ENCODE peak calls at places on chromosomes 1 and 21, in nine cellular contexts. R is breast epithelium, Y is tibial nerve, X is ovary, N is adrenal gland, B is endothelial cell of umbilical vein, V is stomach, U is body of pancreas, D is heart left ventricle. T is an unnamed sample.

GRCh38 chr21:37863842-37864241 is 52.4 kb downstream of the KCNJ6 start:
- DNase-seq in B (no peak), V (no peak), U (no peak), Y (no peak), D (no peak), X (no peak), R (no peak), N (no peak), T (no peak)

GRCh38 chr1:101004666-101005065 is 20.9 kb downstream of the DPH5 start:
- DNase-seq in B (no peak), V (no peak), D (no peak), U (no peak), N (no peak), X (no peak), R (no peak), Y (no peak), T (no peak)

GRCh38 chr1:228902781-228903572 is 167.7 kb downstream of the RHOU start:
- DNase-seq in X (peak; percentile 88), R (peak; percentile 90), B (peak; percentile 99), V (peak; percentile 89), N (peak; percentile 93), U (peak; percentile 88), D (peak; percentile 72), Y (peak; percentile 82), T (peak; percentile 80)

GRCh38 chr21:14591882-14592281 is 45.8 kb upstream of the SAMSN1 start:
- DNase-seq in X (no peak), R (no peak), N (peak; percentile 26), U (no peak), B (peak; percentile 58), V (peak; percentile 50), D (no peak), Y (no peak), T (peak; percentile 16)

GRCh38 chr1:245277276-245277675 is 122.5 kb downstream of the KIF26B start:
- DNase-seq in N (no peak), B (no peak), U (no peak), Y (no peak), V (peak; percentile 69), D (no peak), X (no peak), R (no peak), T (no peak)

GRCh38 chr1:201506573-201507567 is at the start of gene CSRP1:
- DNase-seq in X (peak; percentile 93), N (peak; percentile 79), D (peak; percentile 93), Y (peak; percentile 75), V (peak; percentile 90), B (peak; percentile 74), R (peak; percentile 90), U (peak; percentile 89), T (peak; percentile 83)

GRCh38 chr1:19209439-19209989 is 552 bp downstream of the UBR4 start:
- DNase-seq in R (no peak), B (peak; percentile 48), N (peak; percentile 42), D (peak; percentile 37), X (no peak), V (peak; percentile 41), U (peak; percentile 42), Y (peak; percentile 18), T (peak; percentile 56)

GRCh38 chr1:201559679-201560162 is 20.8 kb downstream of the NAV1 start:
- DNase-seq in U (peak; percentile 81), V (peak; percentile 81), N (peak; percentile 83), D (peak; percentile 87), Y (peak; percentile 55), B (peak; percentile 82), R (peak; percentile 82), X (peak; percentile 82), T (peak; percentile 91)

GRCh38 chr1:14298806-14299205 is 299.7 kb upstream of the KAZN start:
- DNase-seq in B (no peak), N (no peak), D (no peak), R (no peak), X (no peak), V (no peak), Y (no peak), U (no peak), T (no peak)

GRCh38 chr1:40783001-40783905 is at the start of gene KCNQ4:
- DNase-seq in D (peak; percentile 71), U (peak; percentile 61), X (peak; percentile 68), N (peak; percentile 56), Y (no peak), B (no peak), V (peak; percentile 77), R (peak; percentile 62), T (peak; percentile 54)

GRCh38 chr1:242847390-242847993 is 323.0 kb upstream of the PLD5 start:
- DNase-seq in N (no peak), Y (no peak), D (no peak), B (peak; percentile 2), X (no peak), R (no peak), U (no peak), V (no peak), T (no peak)

GRCh38 chr1:43285269-43285986 is at the start of gene C1orf210:
- DNase-seq in R (peak; percentile 89), X (no peak), B (no peak), V (peak; percentile 94), Y (no peak), N (no peak), D (peak; percentile 5), U (peak; percentile 95), T (no peak)

GRCh38 chr1:22673486-22674409 is 20.7 kb downstream of the C1QB start:
- DNase-seq in N (peak; percentile 63), U (peak; percentile 35), B (peak; percentile 74), X (no peak), Y (peak; percentile 26), D (no peak), V (peak; percentile 48), R (no peak), T (peak; percentile 77)

GRCh38 chr1:209858561-209859103 is 30.9 kb downstream of the UTP25 start:
- DNase-seq in B (no peak), U (no peak), X (no peak), Y (no peak), N (no peak), V (no peak), D (no peak), R (no peak), T (no peak)

GRCh38 chr1:226569879-226570547 is 21.4 kb downstream of the STUM start:
- DNase-seq in Y (no peak), D (no peak), B (no peak), V (no peak), N (no peak), X (no peak), U (no peak), R (no peak), T (no peak)

DNA sequence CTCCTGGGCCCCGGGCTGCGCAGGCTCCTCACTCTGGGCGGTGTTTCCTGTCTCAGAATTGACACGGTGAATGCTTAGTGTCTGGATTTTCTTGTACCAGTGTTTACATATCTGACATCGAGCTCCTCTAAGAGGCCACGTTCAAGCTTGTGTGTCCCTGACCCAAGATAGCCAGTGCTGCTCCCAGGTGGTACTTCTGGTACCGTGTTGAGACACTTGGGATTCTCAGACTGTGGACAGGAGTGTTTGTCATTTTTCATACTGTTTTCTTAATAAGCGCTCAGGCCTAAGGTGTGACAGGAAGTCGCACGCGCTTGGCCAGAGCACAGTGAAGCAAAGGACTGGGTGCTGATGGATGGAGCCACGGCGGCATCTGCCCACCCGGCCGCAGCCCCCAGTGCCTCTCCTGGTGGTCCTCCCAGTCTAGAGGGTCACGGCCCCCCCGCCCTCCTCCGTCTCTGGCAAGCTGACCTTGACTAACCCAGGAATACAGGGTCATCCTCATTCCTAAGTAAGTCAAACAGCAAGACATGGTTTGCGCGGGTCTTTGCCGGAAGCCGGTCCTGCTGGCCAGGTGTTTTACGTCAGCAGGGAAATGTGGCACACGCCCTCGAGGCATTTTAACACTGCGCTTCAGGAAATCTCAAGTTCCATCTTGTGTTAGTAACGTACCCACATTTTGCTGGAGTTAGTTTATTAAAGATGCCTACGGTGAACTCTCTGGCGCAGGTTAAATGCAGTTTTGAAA is 8.0 kb downstream of the PEX10 start:
- DNase-seq in D (no peak), U (no peak), B (no peak), Y (no peak), R (no peak), V (no peak), X (no peak), N (no peak), T (no peak)
- TF ChIP-seq POLR2A in D (no peak), U (no peak), B (no peak), Y (no peak), R (no peak), V (no peak), X (no peak), N (no peak), T (no peak)

GRCh38 chr1:3009556-3009955 is 11.7 kb upstream of the ACTRT2 start:
- DNase-seq in B (no peak), Y (no peak), V (no peak), R (no peak), X (no peak), N (no peak), D (no peak), U (no peak), T (no peak)

GRCh38 chr1:3011631-3012510 is 9.4 kb upstream of the ACTRT2 start:
- DNase-seq in B (no peak), D (no peak), X (peak; percentile 15), U (no peak), R (peak; percentile 37), N (no peak), V (no peak), Y (no peak), T (peak; percentile 56)

GRCh38 chr1:3011127-3011526 is 10.1 kb upstream of the ACTRT2 start:
- DNase-seq in B (no peak), Y (no peak), U (no peak), D (no peak), N (no peak), X (no peak), V (no peak), R (peak; percentile 35), T (no peak)

GRCh38 chr1:3007298-3008147 is 13.7 kb upstream of the ACTRT2 start:
- DNase-seq in N (no peak), R (peak; percentile 19), D (no peak), U (no peak), Y (no peak), V (no peak), B (no peak), X (no peak), T (no peak)

GRCh38 chr1:3009021-3009420 is 12.2 kb upstream of the ACTRT2 start:
- DNase-seq in N (no peak), D (no peak), X (no peak), V (no peak), Y (no peak), B (no peak), U (no peak), R (peak; percentile 24), T (no peak)
- H3K36me3 ChIP-seq in N (no peaks in the 10 kb centered on the region), D (no peaks in the 10 kb centered on the region), X (no peaks in the 10 kb centered on the region), V (no peaks in the 10 kb centered on the region), Y (no peaks in the 10 kb centered on the region), B (no peaks in the 10 kb centered on the region), U (no peaks in the 10 kb centered on the region), R (no peaks in the 10 kb centered on the region), T (no peaks in the 10 kb centered on the region)

GRCh38 chr1:204507317-204508105 is 8.7 kb upstream of the MDM4 start:
- DNase-seq in D (no peak), X (peak; percentile 51), B (peak; percentile 36), Y (no peak), V (no peak), U (no peak), R (no peak), N (no peak), T (peak; percentile 38)
- TF ChIP-seq POLR2A in D (no peak), X (no peak), B (no peak), Y (no peak), V (no peak), U (peak; percentile 38), R (no peak), N (no peak), T (no peak)

DNA sequence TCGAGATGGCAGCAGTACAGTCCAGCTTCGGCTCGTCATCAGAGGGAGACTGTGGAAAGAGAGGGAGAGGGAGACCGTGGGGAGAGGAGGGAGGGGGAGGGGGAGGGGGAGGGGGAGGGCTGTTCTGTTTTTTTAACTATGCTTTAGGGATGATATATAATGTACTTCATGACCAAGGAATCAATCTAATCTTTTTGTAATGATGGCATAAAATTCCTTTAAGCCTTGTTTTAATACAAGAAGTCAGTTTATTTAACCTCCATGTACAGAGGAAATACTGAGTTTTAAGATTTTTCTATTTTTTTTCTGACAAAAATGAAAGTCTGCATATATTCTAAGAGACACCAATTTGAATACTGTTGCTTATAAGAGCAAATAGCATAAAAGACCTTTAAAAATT is 41.9 kb downstream of the PTBP2 start:
- DNase-seq in R (no peak), V (no peak), U (no peak), D (no peak), X (no peak), B (no peak), Y (no peak), N (no peak), T (no peak)
- H3K36me3 ChIP-seq in R (no peaks in the 10 kb centered on the region), V (peaks cover 7% of the 10 kb centered on the region), U (no peaks in the 10 kb centered on the region), D (peaks cover 3% of the 10 kb centered on the region), X (no peaks in the 10 kb centered on the region), B (no peaks in the 10 kb centered on the region), Y (no peaks in the 10 kb centered on the region), N (no peaks in the 10 kb centered on the region), T (no peaks in the 10 kb centered on the region)

T was measured in testis.